ENCODE peak calls at places on chromosomes 16 and 17, in five cellular contexts. N is A549; K is stimulated activated naive CD8-positive, alpha-beta T cell treated with anti-CD3 and anti-CD28 coated beads, Interleukin-15, Interleukin-2, amounts not matched to agents 100 U/mL and 50 U/mL, for 24 hours; J is naive B cell; G is T-helper 17 cell. T is an unnamed sample.

GRCh38 chr16:629289-630023 is 1.3 kb upstream of the WFIKKN1 start:
- ATAC-seq in N (no peak), K (no peak), J (no peak), G (no peak), T (no peak)

GRCh38 chr16:29698484-29699323 is 19.7 kb downstream of the QPRT start:
- ATAC-seq in N (no peak), K (no peak), J (no peak), G (no peak), T (no peak)

GRCh38 chr17:63171428-63172205 is 205.6 kb downstream of the TANC2 start:
- ATAC-seq in N (no peak), K (no peak), J (no peak), G (no peak), T (no peak)

GRCh38 chr17:73089322-73089721 is 3.2 kb downstream of the SLC39A11 start:
- ATAC-seq in N (no peak), K (no peak), J (no peak), G (no peak), T (no peak)

GRCh38 chr16:11010576-11011221 is 66.3 kb downstream of the CLEC16A start:
- ATAC-seq in N (no peak), K (no peak), J (no peak), G (no peak), T (no peak)

GRCh38 chr16:29784901-29785500 is 5.5 kb upstream of the KIF22 start:
- ATAC-seq in N (no peak), K (peak), J (peak), G (peak), T (peak)

GRCh38 chr16:85759136-85759535 is 8.2 kb upstream of the C16orf74 start:
- ATAC-seq in N (no peak), K (no peak), J (peak), G (peak), T (peak)

GRCh38 chr16:66618588-66618987 is 14.1 kb downstream of the CMTM3 start:
- ATAC-seq in N (peak), K (no peak), J (no peak), G (no peak), T (no peak)

GRCh38 chr16:22232277-22233049 is 26.4 kb downstream of the EEF2K start:
- ATAC-seq in N (peak), K (peak), J (no peak), G (no peak), T (no peak)

GRCh38 chr17:49708515-49709161 is 874 bp upstream of the SLC35B1 start:
- ATAC-seq in N (no peak), K (no peak), J (no peak), G (peak), T (peak)

GRCh38 chr16:89341697-89342694 is 124.5 kb downstream of the ZNF778 start:
- ATAC-seq in N (no peak), K (no peak), J (no peak), G (peak), T (no peak)

GRCh38 chr17:32445075-32445427 is 741 bp downstream of the PSMD11 start:
- ATAC-seq in N (peak), K (peak), J (no peak), G (no peak), T (peak)

GRCh38 chr16:68345351-68345810 is 34.6 kb downstream of the PRMT7 start:
- ATAC-seq in N (no peak), K (peak), J (no peak), G (no peak), T (no peak)

GRCh38 chr17:69415431-69415830 is 934 bp downstream of the MAP2K6 start:
- ATAC-seq in N (no peak), K (no peak), J (no peak), G (no peak), T (no peak)

GRCh38 chr17:12680407-12680897 is 14.8 kb downstream of the MYOCD start:
- ATAC-seq in N (no peak), K (no peak), J (no peak), G (no peak), T (no peak)

GRCh38 chr16:25155553-25156460 is 44.3 kb downstream of the LCMT1 start:
- ATAC-seq in N (no peak), K (peak), J (peak), G (no peak), T (peak)

GRCh38 chr17:163514-164103 is 17.8 kb downstream of the DOC2B start:
- ATAC-seq in N (peak), K (no peak), J (no peak), G (no peak), T (no peak)

GRCh38 chr17:1557355-1558095 is 5.1 kb downstream of the PITPNA start:
- ATAC-seq in N (no peak), K (no peak), J (no peak), G (no peak), T (no peak)

GRCh38 chr17:74892013-74892841 is 1.2 kb downstream of the FADS6 start:
- ATAC-seq in N (peak), K (peak), J (no peak), G (no peak), T (no peak)

GRCh38 chr17:14352139-14352538 is 51.3 kb downstream of the HS3ST3B1 start:
- ATAC-seq in N (no peak), K (no peak), J (no peak), G (no peak), T (no peak)

GRCh38 chr16:14071576-14072271 is 605 bp downstream of the MRTFB start:
- ATAC-seq in N (peak), K (peak), J (peak), G (peak), T (peak)

GRCh38 chr16:56912746-56913703 is 18.9 kb upstream of the HERPUD1 start:
- ATAC-seq in N (no peak), K (no peak), J (no peak), G (no peak), T (peak)

GRCh38 chr17:75614556-75615270 is 18.5 kb upstream of the SMIM5 start:
- ATAC-seq in N (no peak), K (no peak), J (no peak), G (no peak), T (no peak)

GRCh38 chr16:75062135-75062943 is 54.2 kb downstream of the LDHD start:
- ATAC-seq in N (no peak), K (no peak), J (no peak), G (peak), T (no peak)

GRCh38 chr16:87487361-87487924 is 5.4 kb downstream of the ZCCHC14 start:
- ATAC-seq in N (no peak), K (no peak), J (no peak), G (peak), T (no peak)

GRCh38 chr17:38746893-38747384 is 1.2 kb downstream of the PCGF2 start:
- ATAC-seq in N (no peak), K (no peak), J (peak), G (no peak), T (peak)

GRCh38 chr16:18800674-18801196 is 614 bp downstream of the ARL6IP1 start:
- ATAC-seq in N (no peak), K (peak), J (no peak), G (no peak), T (peak)

GRCh38 chr17:20122236-20122879 is 113.2 kb downstream of the SPECC1 start:
- ATAC-seq in N (no peak), K (no peak), J (no peak), G (no peak), T (no peak)

T was measured in stimulated activated memory B cell treated with anti-CD40 and anti-IgM and Interleukin-4, amounts not matched to agents 10 μg/mL and 1 μg/mL and 100 μg/mL, for 72 hours.